ENCODE peak calls at places on chromosomes 12 and 14, in four cellular contexts. D is left ventricle myocardium superior, H is WTC11, V is cardiac muscle cell. R is an unnamed sample.

GRCh38 chr12:93813972-93814821 is 137.0 kb downstream of the CRADD start:
- DNase-seq in D (peak), H (no peak), V (peak), R (peak)

GRCh38 chr14:93832665-93833064 is 44.4 kb upstream of the PRIMA1 start:
- DNase-seq in D (peak), H (no peak), V (no peak), R (no peak)

GRCh38 chr12:113086249-113087164 is 30.0 kb downstream of the DTX1 start:
- DNase-seq in D (no peak), H (no peak), V (no peak), R (no peak)

GRCh38 chr12:122043476-122043875 is 21.8 kb downstream of the BCL7A start:
- DNase-seq in D (no peak), H (no peak), V (no peak), R (no peak)

GRCh38 chr12:116697305-116698130 is 40.4 kb downstream of the SPRING1 start:
- DNase-seq in D (peak), H (peak), V (peak), R (no peak)

GRCh38 chr12:105803292-105803691 is 335.5 kb downstream of the NUAK1 start:
- DNase-seq in D (no peak), H (no peak), V (no peak), R (no peak)

GRCh38 chr14:68271996-68272395 is 452.4 kb downstream of the RAD51B start:
- DNase-seq in D (no peak), H (no peak), V (no peak), R (no peak)

GRCh38 chr12:52434096-52434733 is at the start of gene KRT75:
- DNase-seq in D (no peak), H (no peak), V (no peak), R (no peak)

GRCh38 chr12:116222358-116222757 is 55.1 kb downstream of the MED13L start:
- DNase-seq in D (no peak), H (no peak), V (no peak), R (no peak)

GRCh38 chr12:113462117-113462774 is 9.4 kb downstream of the LHX5 start:
- DNase-seq in D (peak), H (peak), V (peak), R (peak)

GRCh38 chr14:106268013-106268727 is 741.8 kb downstream of the TMEM121 start:
- DNase-seq in D (no peak), H (no peak), V (no peak), R (peak)

GRCh38 chr12:128850400-128850799 is 2.9 kb upstream of the GLT1D1 start:
- DNase-seq in D (no peak), H (no peak), V (no peak), R (no peak)

GRCh38 chr12:22069851-22070250 is 23.8 kb downstream of the CMAS start:
- DNase-seq in D (no peak), H (no peak), V (no peak), R (no peak)

GRCh38 chr12:117151195-117152031 is 38.9 kb downstream of the FBXO21 start:
- DNase-seq in D (peak), H (peak), V (peak), R (peak)

GRCh38 chr14:104431929-104432541 is 147.5 kb upstream of the C14orf180 start:
- DNase-seq in D (no peak), H (peak), V (no peak), R (peak)

GRCh38 chr14:104149617-104150141 is 11.3 kb downstream of the KIF26A start:
- DNase-seq in D (peak), H (peak), V (peak), R (no peak)

GRCh38 chr12:42372154-42372791 is 46.3 kb downstream of the PPHLN1 start:
- DNase-seq in D (no peak), H (no peak), V (peak), R (no peak)

GRCh38 chr12:1837541-1838206 is 17.3 kb downstream of the LRTM2 start:
- DNase-seq in D (no peak), H (no peak), V (no peak), R (no peak)

GRCh38 chr12:56487448-56488040 is 417 bp downstream of the GLS2 start:
- DNase-seq in D (peak), H (peak), V (peak), R (peak)

GRCh38 chr14:54173782-54174181 is 217.2 kb upstream of the BMP4 start:
- DNase-seq in D (no peak), H (no peak), V (no peak), R (no peak)

GRCh38 chr12:70101064-70101463 is 142.2 kb upstream of the CNOT2 start:
- DNase-seq in D (no peak), H (no peak), V (no peak), R (no peak)

GRCh38 chr14:31461545-31461944 is 4.2 kb upstream of the DTD2 start:
- DNase-seq in D (no peak), H (no peak), V (no peak), R (no peak)

GRCh38 chr12:51886021-51886710 is 1.7 kb upstream of the ANKRD33 start:
- DNase-seq in D (peak), H (no peak), V (no peak), R (peak)

GRCh38 chr12:65603428-65604351 is 220.6 kb upstream of the HMGA2 start:
- DNase-seq in D (no peak), H (no peak), V (peak), R (peak)

GRCh38 chr12:86623267-86623666 is 367.1 kb upstream of the MGAT4C start:
- DNase-seq in D (no peak), H (no peak), V (no peak), R (no peak)

GRCh38 chr14:83975435-83976222 is 1554.3 kb upstream of the FLRT2 start:
- DNase-seq in D (peak), H (no peak), V (peak), R (no peak)

GRCh38 chr14:63147018-63147417 is 57.2 kb upstream of the RHOJ start:
- DNase-seq in D (no peak), H (no peak), V (no peak), R (no peak)

GRCh38 chr14:65412881-65413738 is 580 bp downstream of the FUT8 start:
- DNase-seq in D (no peak), H (peak), V (peak), R (peak)

GRCh38 chr12:75819512-75819911 is 212.1 kb downstream of the PHLDA1 start:
- DNase-seq in D (no peak), H (no peak), V (no peak), R (no peak)

R was measured in lower lobe of right lung.